ENCODE peak calls at places on chromosomes 4 and X, in six cellular contexts. Z is fibroblast of mammary gland, U is ovary, M is BE2C, A is IMR-90, T is H7. E is an unnamed sample.

GRCh38 chrX:87409113-87409841 is 108.3 kb upstream of the KLHL4 start:
- DNase-seq in Z (peak; percentile 89), U (peak; percentile 78), M (no peak), A (peak; percentile 24), T (no peak), E (peak; percentile 86)

GRCh38 chr4:171846232-171846631 is 33.0 kb downstream of the GALNTL6 start:
- DNase-seq in Z (peak; percentile 40), U (no peak), M (peak; percentile 84), A (no peak), T (peak; percentile 22), E (peak; percentile 33)

GRCh38 chr4:30632751-30633150 is 87.4 kb upstream of the PCDH7 start:
- DNase-seq in Z (no peak), U (no peak), M (no peak), A (no peak), T (no peak), E (no peak)

GRCh38 chr4:94757192-94758140 is at the start of gene BMPR1B:
- DNase-seq in Z (peak; percentile 66), U (peak; percentile 70), M (peak; percentile 63), A (peak; percentile 67), T (peak; percentile 62), E (peak; percentile 69)

GRCh38 chr4:113760094-113760851 is 1.3 kb downstream of the CAMK2D start:
- DNase-seq in Z (peak; percentile 63), U (no peak), M (peak; percentile 25), A (peak; percentile 61), T (peak; percentile 43), E (peak; percentile 57)

GRCh38 chr4:56937262-56937661 is 29.6 kb downstream of the REST start:
- DNase-seq in Z (peak; percentile 80), U (no peak), M (no peak), A (peak; percentile 93), T (no peak), E (peak; percentile 70)

GRCh38 chrX:56798866-56799864 is 70.1 kb downstream of the NBDY start:
- DNase-seq in Z (no peak), U (peak; percentile 66), M (no peak), A (no peak), T (peak; percentile 12), E (peak; percentile 8)

GRCh38 chrX:123884809-123885408 is 25.1 kb downstream of the XIAP start:
- DNase-seq in Z (peak; percentile 63), U (no peak), M (peak; percentile 38), A (peak; percentile 52), T (peak; percentile 58), E (peak; percentile 58)

GRCh38 chr4:153467897-153468262 is 1.7 kb downstream of the TMEM131L start:
- DNase-seq in Z (no peak), U (no peak), M (no peak), A (no peak), T (no peak), E (peak; percentile 55)

GRCh38 chr4:186760576-186760975 is 36.9 kb upstream of the FAT1 start:
- DNase-seq in Z (peak; percentile 75), U (no peak), M (no peak), A (peak; percentile 95), T (no peak), E (peak; percentile 46)

GRCh38 chrX:20224814-20225487 is 41.8 kb downstream of the RPS6KA3 start:
- DNase-seq in Z (peak; percentile 56), U (no peak), M (no peak), A (peak; percentile 56), T (no peak), E (no peak)

GRCh38 chr4:478373-478772 is 20.6 kb downstream of the ZNF721 start:
- DNase-seq in Z (no peak), U (no peak), M (no peak), A (peak; percentile 44), T (no peak), E (peak; percentile 28)

GRCh38 chr4:20178902-20179576 is 72.7 kb upstream of the SLIT2 start:
- DNase-seq in Z (no peak), U (no peak), M (no peak), A (no peak), T (no peak), E (no peak)

GRCh38 chr4:2186133-2186864 is 55.6 kb downstream of the HAUS3 start:
- DNase-seq in Z (peak; percentile 24), U (no peak), M (peak; percentile 56), A (peak; percentile 22), T (peak; percentile 76), E (peak; percentile 26)

GRCh38 chr4:34953145-34953799 is 1291.0 kb downstream of the ARAP2 start:
- DNase-seq in Z (no peak), U (no peak), M (peak; percentile 67), A (no peak), T (no peak), E (no peak)

GRCh38 chrX:18149454-18149853 is 71.2 kb downstream of the BEND2 start:
- DNase-seq in Z (no peak), U (no peak), M (no peak), A (no peak), T (no peak), E (no peak)

GRCh38 chr4:122758033-122758432 is 25.5 kb downstream of the BBS12 start:
- DNase-seq in Z (peak; percentile 57), U (no peak), M (no peak), A (peak; percentile 51), T (no peak), E (peak; percentile 67)

GRCh38 chr4:104975617-104976016 is 171.1 kb upstream of the TET2 start:
- DNase-seq in Z (no peak), U (no peak), M (no peak), A (no peak), T (no peak), E (no peak)

GRCh38 chrX:9327747-9328145 is 137.1 kb upstream of the TBL1X start:
- DNase-seq in Z (peak; percentile 75), U (no peak), M (no peak), A (peak; percentile 90), T (no peak), E (peak; percentile 71)

GRCh38 chr4:56128231-56128630 is 179.5 kb downstream of the CEP135 start:
- DNase-seq in Z (peak; percentile 45), U (no peak), M (no peak), A (peak; percentile 28), T (no peak), E (no peak)

GRCh38 chr4:64503945-64504675 is 94.9 kb upstream of the TECRL start:
- DNase-seq in Z (no peak), U (no peak), M (no peak), A (no peak), T (no peak), E (no peak)

GRCh38 chrX:45771560-45772340 is 571.1 kb upstream of the DIPK2B start:
- DNase-seq in Z (peak; percentile 78), U (no peak), M (no peak), A (peak; percentile 80), T (no peak), E (peak; percentile 86)

GRCh38 chrX:1545776-1546408 is 8.9 kb upstream of the P2RY8 start:
- DNase-seq in Z (no peak), U (no peak), M (no peak), A (no peak), T (no peak), E (no peak)

GRCh38 chr4:153393397-153393796 is 48.9 kb downstream of the MND1 start:
- DNase-seq in Z (peak; percentile 74), U (peak; percentile 21), M (no peak), A (peak; percentile 85), T (no peak), E (peak; percentile 47)

GRCh38 chr4:190014771-190015537 is 12.1 kb downstream of the FRG2 start:
- DNase-seq in Z (no peak), U (no peak), M (peak; percentile 63), A (no peak), T (peak; percentile 82), E (no peak)

GRCh38 chr4:89351201-89351600 is 43.6 kb upstream of the GPRIN3 start:
- DNase-seq in Z (no peak), U (no peak), M (no peak), A (no peak), T (no peak), E (no peak)

GRCh38 chrX:109684136-109684535 is 48.9 kb downstream of the ACSL4 start:
- DNase-seq in Z (peak; percentile 41), U (no peak), M (no peak), A (peak; percentile 19), T (no peak), E (no peak)

DNA sequence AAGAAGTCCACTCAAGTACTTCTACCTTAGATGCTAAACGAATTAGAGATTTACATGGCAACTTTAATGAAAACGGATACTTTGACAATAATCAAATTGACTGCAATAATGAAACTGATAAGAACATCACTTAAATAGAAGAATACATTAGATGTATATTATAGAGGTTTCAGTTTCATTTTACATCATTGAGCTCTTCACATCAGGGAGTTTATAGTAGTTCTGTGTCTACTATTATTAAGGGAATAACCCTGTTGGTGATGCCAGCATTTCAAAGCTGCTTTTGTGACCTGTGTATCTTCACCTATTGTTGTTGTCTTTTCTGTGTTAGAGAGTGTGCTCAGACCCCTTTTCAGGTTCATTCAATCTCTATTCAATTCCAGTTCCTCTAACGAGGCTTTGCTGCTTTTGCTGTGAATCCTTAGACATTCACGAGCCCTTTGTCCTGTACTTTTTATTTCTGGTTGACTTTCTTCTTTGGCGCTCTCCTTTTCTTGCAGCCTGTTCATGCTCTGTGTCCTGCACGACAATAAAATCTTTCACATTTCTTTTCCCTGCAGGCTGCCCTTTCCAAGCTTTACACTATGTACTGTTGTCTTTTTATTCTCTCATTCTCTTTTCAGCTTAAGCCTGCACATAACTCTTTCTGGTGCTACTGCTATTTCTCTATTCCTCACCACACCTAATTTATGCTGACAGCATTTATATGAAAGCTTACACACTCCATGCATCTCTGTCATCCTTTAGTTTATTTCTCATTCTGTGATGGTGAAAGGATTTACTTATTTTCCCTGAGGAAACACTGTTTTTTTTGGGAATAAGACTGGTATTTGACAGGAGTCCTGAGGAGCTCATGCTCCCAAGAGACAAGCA is 232.1 kb downstream of the CPE start:
- DNase-seq in Z (no peak), U (no peak), M (no peak), A (no peak), T (no peak), E (no peak)
- H3K4me3 ChIP-seq in Z (no peak overlapping the region), U (no peak overlapping the region), M (no peak overlapping the region), A (no peak overlapping the region), T (no peak overlapping the region), E (peak overlapping the region; percentile 6)

DNA sequence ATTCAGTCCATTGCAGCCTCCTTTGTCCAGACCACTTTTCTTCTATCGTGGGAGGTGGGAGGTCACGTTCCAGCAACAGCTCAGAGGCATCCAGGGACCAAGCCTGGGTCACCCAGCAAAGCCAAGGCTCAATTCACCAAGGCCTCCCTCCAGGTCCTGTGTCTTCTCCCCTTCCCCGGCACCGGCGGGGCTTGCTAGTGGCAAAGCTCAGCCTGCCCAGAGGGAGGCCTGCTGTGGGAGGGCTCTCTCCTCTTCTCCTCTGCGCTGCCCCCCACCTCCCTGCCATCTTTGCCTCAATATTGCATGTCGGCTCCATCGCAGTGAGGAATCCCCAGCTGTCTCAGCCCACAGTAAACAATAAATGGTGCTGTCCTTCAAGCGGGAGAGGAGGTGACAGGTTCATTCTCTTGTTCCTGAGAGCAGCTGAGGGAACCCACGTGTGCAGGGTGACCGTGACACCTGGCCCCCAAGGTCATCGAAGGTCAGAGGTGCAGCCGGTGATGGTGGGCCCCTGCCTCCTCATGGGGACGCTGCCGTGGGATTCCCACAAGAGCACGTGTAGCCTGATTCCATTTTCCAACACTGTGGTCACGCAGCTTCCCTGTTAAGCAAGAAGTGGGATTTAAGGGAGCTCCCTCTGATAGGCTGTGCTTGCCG is 111.5 kb upstream of the PSAPL1 start:
- DNase-seq in Z (no peak), U (no peak), M (no peak), A (no peak), T (peak; percentile 51), E (no peak)
- H3K4me3 ChIP-seq in Z (no peak overlapping the region), U (no peak overlapping the region), M (no peak overlapping the region), A (no peak overlapping the region), T (no peak overlapping the region), E (no peak overlapping the region)

GRCh38 chrX:74536142-74537010 is 78.0 kb downstream of the RLIM start:
- DNase-seq in Z (peak; percentile 85), U (peak; percentile 90), M (peak; percentile 72), A (peak; percentile 83), T (peak; percentile 85), E (peak; percentile 74)
- H3K4me3 ChIP-seq in Z (peak overlapping the region; percentile 44), U (peak overlapping the region; percentile 37), M (peak overlapping the region; percentile 53), A (peak overlapping the region; percentile 38), T (peak overlapping the region; percentile 51), E (peak overlapping the region; percentile 54)

GRCh38 chr4:25307596-25307995 is 5.0 kb upstream of the ZCCHC4 start:
- DNase-seq in Z (no peak), U (no peak), M (no peak), A (no peak), T (no peak), E (no peak)
- H3K4me3 ChIP-seq in Z (no peak overlapping the region), U (no peak overlapping the region), M (no peak overlapping the region), A (no peak overlapping the region), T (no peak overlapping the region), E (no peak overlapping the region)